ENCODE peak calls at places on chromosomes 4 and X, in seven cellular contexts. X, J, B, R, G, T and Y are unnamed samples.

GRCh38 chr4:162793571-162793970 is 373.1 kb downstream of the NAF1 start:
- DNase-seq in X (no peak), J (no peak), B (no peak), R (no peak), G (no peak), T (no peak), Y (no peak)

GRCh38 chrX:25144043-25144940 is 128.5 kb upstream of the ARX start:
- DNase-seq in X (peak), J (peak), B (peak), R (peak), G (peak), T (peak), Y (no peak)

GRCh38 chrX:41823402-41823801 is 99.4 kb downstream of the GPR82 start:
- DNase-seq in X (no peak), J (no peak), B (no peak), R (no peak), G (no peak), T (no peak), Y (no peak)

GRCh38 chr4:1405249-1405635 is 1.0 kb downstream of the NKX1-1 start:
- DNase-seq in X (no peak), J (no peak), B (no peak), R (no peak), G (peak), T (no peak), Y (no peak)

GRCh38 chrX:13750204-13750603 is 15.7 kb downstream of the OFD1 start:
- DNase-seq in X (peak), J (peak), B (no peak), R (peak), G (no peak), T (no peak), Y (no peak)

GRCh38 chr4:145230726-145231125 is 50.3 kb upstream of the OTUD4 start:
- DNase-seq in X (no peak), J (no peak), B (no peak), R (no peak), G (no peak), T (no peak), Y (no peak)

GRCh38 chrX:3639236-3639635 is 74.2 kb downstream of the PRKX start:
- DNase-seq in X (no peak), J (no peak), B (no peak), R (no peak), G (no peak), T (no peak), Y (no peak)

GRCh38 chr4:37951465-37952352 is 8.5 kb upstream of the PTTG2 start:
- DNase-seq in X (no peak), J (no peak), B (no peak), R (no peak), G (no peak), T (no peak), Y (no peak)

GRCh38 chrX:99914676-99915075 is 495.4 kb downstream of the PCDH19 start:
- DNase-seq in X (no peak), J (no peak), B (no peak), R (no peak), G (no peak), T (no peak), Y (no peak)

GRCh38 chrX:129876734-129877395 is 29.1 kb upstream of the UTP14A start:
- DNase-seq in X (no peak), J (no peak), B (peak), R (no peak), G (no peak), T (no peak), Y (no peak)